ENCODE peak calls at places on chromosomes 3 and 15, in four cellular contexts. D, N, A and R are unnamed samples.

GRCh38 chr3:6791161-6791560 is 69.8 kb upstream of the GRM7 start:
- DNase-seq in D (no peak), N (no peak), A (no peak), R (no peak)

GRCh38 chr3:134754768-134755559 is 40.1 kb upstream of the EPHB1 start:
- DNase-seq in D (peak), N (peak), A (peak), R (no peak)

GRCh38 chr3:135851201-135852061 is 114.1 kb upstream of the PPP2R3A start:
- DNase-seq in D (no peak), N (no peak), A (no peak), R (no peak)

GRCh38 chr3:9037113-9037715 is 73.9 kb upstream of the RAD18 start:
- DNase-seq in D (no peak), N (no peak), A (peak), R (no peak)

GRCh38 chr3:187735837-187736236 is 9.4 kb downstream of the BCL6 start:
- DNase-seq in D (no peak), N (no peak), A (no peak), R (no peak)

GRCh38 chr3:153350420-153350819 is 188.4 kb downstream of the RAP2B start:
- DNase-seq in D (no peak), N (no peak), A (no peak), R (no peak)

GRCh38 chr3:82087958-82088357 is 326.5 kb upstream of the GBE1 start:
- DNase-seq in D (no peak), N (no peak), A (no peak), R (no peak)

GRCh38 chr15:41501191-41501917 is 7.7 kb downstream of the ITPKA start:
- DNase-seq in D (no peak), N (peak), A (no peak), R (no peak)

GRCh38 chr15:83545803-83546534 is 98.8 kb downstream of the SH3GL3 start:
- DNase-seq in D (no peak), N (no peak), A (no peak), R (no peak)